ENCODE peak calls at places on chromosomes 6 and 20, in four cellular contexts. U, P, F and J are unnamed samples.

GRCh38 chr6:21001736-21002135 is 467.5 kb downstream of the CDKAL1 start:
- DNase-seq in U (no peak), P (no peak), F (no peak), J (no peak)

GRCh38 chr6:42452171-42453026 is 673 bp upstream of the TRERF1 start:
- DNase-seq in U (no peak), P (no peak), F (peak), J (peak)

GRCh38 chr20:23231561-23232218 is 118.9 kb upstream of the NXT1 start:
- DNase-seq in U (peak), P (no peak), F (no peak), J (no peak)

GRCh38 chr6:135537782-135538301 is 40.3 kb upstream of the AHI1 start:
- DNase-seq in U (no peak), P (no peak), F (peak), J (no peak)

GRCh38 chr6:90097357-90097756 is 199.3 kb downstream of the BACH2 start:
- DNase-seq in U (no peak), P (no peak), F (no peak), J (no peak)

GRCh38 chr6:13378669-13379590 is 50.6 kb upstream of the TBC1D7 start:
- DNase-seq in U (no peak), P (no peak), F (no peak), J (no peak)

GRCh38 chr6:105326838-105327745 is 75.8 kb downstream of the PREP start:
- DNase-seq in U (no peak), P (peak), F (peak), J (no peak)

GRCh38 chr20:34558320-34559202 is at the start of gene MAP1LC3A:
- DNase-seq in U (no peak), P (peak), F (no peak), J (peak)

GRCh38 chr6:124961784-124962611 is at the start of gene RNF217:
- DNase-seq in U (no peak), P (no peak), F (no peak), J (peak)

GRCh38 chr20:49132995-49133451 is 55.1 kb downstream of the STAU1 start:
- DNase-seq in U (peak), P (peak), F (peak), J (peak)

DNA sequence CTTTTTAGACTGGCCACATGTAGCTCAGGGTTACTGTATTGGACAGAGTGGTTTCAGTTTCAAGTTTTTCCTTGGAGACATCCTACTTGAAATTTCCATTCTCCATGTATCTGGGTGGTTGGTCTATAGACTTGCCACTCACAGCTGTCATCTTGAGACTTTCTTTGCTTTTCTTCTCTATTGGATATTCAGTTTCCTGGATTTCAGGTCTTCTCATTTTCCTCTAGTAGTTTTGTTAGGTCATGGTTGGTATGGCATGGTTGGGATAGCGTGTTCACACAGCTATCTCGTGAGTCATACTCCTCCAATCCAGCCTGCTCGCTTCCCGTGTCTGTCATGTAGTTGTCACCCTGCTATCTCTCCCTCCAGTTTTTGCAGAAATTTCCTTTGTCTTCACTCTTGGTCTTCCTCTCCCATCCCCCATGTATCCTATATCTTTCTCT is 48.3 kb downstream of the PTPN1 start:
- DNase-seq in U (no peak), P (no peak), F (peak), J (peak)
- TF ChIP-seq TCF7L2 in U (no peak), P (no peak), F (no peak), J (no peak)

GRCh38 chr20:25725639-25726038 is 29.0 kb upstream of the ZNF337 start:
- DNase-seq in U (no peak), P (no peak), F (no peak), J (no peak)
- TF ChIP-seq TCF7L2 in U (no peak), P (no peak), F (no peak), J (no peak)

GRCh38 chr6:107656381-107656780 is 166.5 kb downstream of the SOBP start:
- DNase-seq in U (no peak), P (no peak), F (no peak), J (no peak)
- TF ChIP-seq TCF7L2 in U (no peak), P (no peak), F (no peak), J (no peak)

GRCh38 chr6:2550247-2550646 is 200.5 kb downstream of the MYLK4 start:
- DNase-seq in U (no peak), P (no peak), F (no peak), J (no peak)

GRCh38 chr6:2554651-2555050 is 196.1 kb downstream of the MYLK4 start:
- DNase-seq in U (no peak), P (no peak), F (no peak), J (no peak)

GRCh38 chr6:2546941-2547716 is 203.6 kb downstream of the MYLK4 start:
- DNase-seq in U (no peak), P (no peak), F (no peak), J (no peak)

GRCh38 chr6:2552648-2553154 is 198.0 kb downstream of the MYLK4 start:
- DNase-seq in U (no peak), P (no peak), F (no peak), J (no peak)

GRCh38 chr6:2551705-2552104 is 199.0 kb downstream of the MYLK4 start:
- DNase-seq in U (no peak), P (no peak), F (no peak), J (no peak)
- TF ChIP-seq TCF7L2 in U (no peak), P (no peak), F (no peak), J (no peak)

GRCh38 chr20:50416930-50417329 is 93.3 kb upstream of the PTPN1 start:
- DNase-seq in U (no peak), P (no peak), F (no peak), J (no peak)

GRCh38 chr20:50417484-50418235 is 92.5 kb upstream of the PTPN1 start:
- DNase-seq in U (peak), P (no peak), F (no peak), J (no peak)

GRCh38 chr20:50416269-50416863 is 93.8 kb upstream of the PTPN1 start:
- DNase-seq in U (no peak), P (no peak), F (no peak), J (no peak)

GRCh38 chr20:50415031-50415515 is 95.1 kb upstream of the PTPN1 start:
- DNase-seq in U (no peak), P (no peak), F (peak), J (no peak)

GRCh38 chr20:50415516-50416268 is 94.5 kb upstream of the PTPN1 start:
- DNase-seq in U (peak), P (no peak), F (peak), J (no peak)
- TF ChIP-seq TCF7L2 in U (no peak), P (no peak), F (no peak), J (no peak)

GRCh38 chr20:37096415-37097039 is 730 bp upstream of the RBL1 start:
- DNase-seq in U (no peak), P (no peak), F (no peak), J (peak)
- TF ChIP-seq TCF7L2 in U (no peak), P (no peak), F (no peak), J (no peak)

DNA sequence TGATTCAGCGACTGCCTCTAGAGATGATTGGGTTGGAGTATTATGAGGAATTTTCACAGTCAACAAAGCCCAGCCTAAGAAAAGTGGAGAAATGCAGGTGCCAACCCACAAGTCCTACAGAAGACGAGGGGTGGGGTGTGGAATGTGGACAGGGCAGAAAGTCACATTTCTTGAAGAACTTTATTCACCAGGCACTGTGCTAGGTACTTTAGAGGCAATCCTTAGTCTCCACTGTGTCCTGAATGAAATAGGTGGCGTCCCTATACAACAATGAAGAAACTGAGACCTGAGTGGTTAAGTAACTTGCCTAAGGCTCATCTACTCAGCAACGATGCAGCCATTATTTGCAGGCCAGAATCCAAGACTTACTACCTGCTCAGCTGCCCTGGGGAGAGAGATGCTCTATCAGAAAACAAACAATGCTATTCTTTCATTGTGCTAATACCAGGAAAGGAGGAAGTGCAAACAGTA is 106.3 kb downstream of the RNF144B start:
- DNase-seq in U (no peak), P (no peak), F (no peak), J (no peak)
- TF ChIP-seq TCF7L2 in U (no peak), P (no peak), F (no peak), J (no peak)

GRCh38 chr6:133951881-133952814 is 876 bp upstream of the TBPL1 start:
- DNase-seq in U (peak), P (peak), F (peak), J (peak)
- TF ChIP-seq TCF7L2 in U (no peak), P (peak), F (no peak), J (no peak)

DNA sequence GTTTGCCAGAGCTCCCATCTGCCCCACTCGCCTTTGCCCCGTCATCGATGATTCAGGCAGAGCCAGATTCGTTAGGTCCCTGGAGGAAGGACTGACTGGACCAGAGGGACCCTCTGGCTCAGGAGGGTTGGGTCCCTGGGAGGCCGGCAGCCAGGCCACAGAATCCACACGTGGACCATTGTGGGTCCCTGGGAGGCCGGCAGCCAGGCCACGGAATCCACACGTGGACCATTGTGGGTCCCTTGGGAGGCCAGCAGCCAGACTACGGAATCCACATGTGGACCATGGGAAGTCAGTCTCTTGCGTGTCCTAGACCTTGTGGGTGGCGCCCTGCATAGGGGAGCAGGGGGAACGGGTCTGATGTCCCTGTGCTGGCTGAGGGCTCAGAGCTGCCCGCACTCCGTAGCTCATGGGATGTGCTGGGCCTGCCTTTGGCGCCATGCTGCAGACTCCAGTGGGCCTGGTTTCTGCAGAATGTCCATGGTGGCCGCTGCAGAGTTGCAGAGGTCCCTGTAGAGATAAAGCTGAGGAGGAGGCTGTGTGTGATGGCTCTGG is 23.5 kb downstream of the UCKL1 start:
- DNase-seq in U (no peak), P (no peak), F (no peak), J (no peak)
- TF ChIP-seq TCF7L2 in U (no peak), P (no peak), F (no peak), J (no peak)

DNA sequence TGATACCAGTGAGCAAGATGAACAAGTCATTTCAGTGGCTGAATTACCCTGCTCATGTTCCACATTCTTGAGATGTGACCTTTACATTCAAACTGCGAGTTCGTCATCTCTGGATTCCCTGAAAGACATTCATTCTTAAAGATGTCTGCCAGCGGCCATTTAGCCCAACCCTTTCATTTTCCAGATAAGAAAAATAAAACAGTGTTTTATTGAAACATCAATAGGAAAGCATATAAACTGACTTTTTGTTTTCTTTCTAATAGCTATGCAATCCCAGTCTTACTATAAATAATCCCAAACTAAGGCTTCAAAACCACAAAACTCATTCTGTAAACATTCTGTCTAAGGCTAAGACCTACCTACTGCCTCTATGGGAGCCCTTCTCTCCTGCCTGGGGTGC is 134.0 kb downstream of the SAMD5 start:
- DNase-seq in U (no peak), P (no peak), F (no peak), J (no peak)
- TF ChIP-seq TCF7L2 in U (no peak), P (no peak), F (no peak), J (no peak)